ENCODE peak calls at places on chromosome 10, in nine cellular contexts. One of them, this sample, is unnamed.

GRCh38 chr10:3396116-3396515 is 223.5 kb upstream of the PITRM1 start:
- DNase-seq in upper lobe of right lung: no peak
- DNase-seq in left ventricle myocardium inferior: no peak
- DNase-seq in fibroblast of pulmonary artery: no peak
- DNase-seq in GM23338: no peak
- DNase-seq in brain microvascular endothelial cell: no peak
- DNase-seq in small intestine: no peak
- DNase-seq in breast epithelium: no peak
- DNase-seq in H1: no peak
- DNase-seq in this sample: no peak

GRCh38 chr10:43133196-43133808 is 4.9 kb upstream of the CSGALNACT2 start:
- DNase-seq in breast epithelium: no peak
- DNase-seq in H1: no peak
- DNase-seq in upper lobe of right lung: no peak
- DNase-seq in small intestine: no peak
- DNase-seq in left ventricle myocardium inferior: no peak
- DNase-seq in GM23338: no peak
- DNase-seq in brain microvascular endothelial cell: no peak
- DNase-seq in fibroblast of pulmonary artery: no peak
- DNase-seq in this sample: no peak

GRCh38 chr10:101807158-101807557 is 11.1 kb downstream of the OGA start:
- DNase-seq in H1: no peak
- DNase-seq in upper lobe of right lung: no peak
- DNase-seq in small intestine: no peak
- DNase-seq in GM23338: no peak
- DNase-seq in brain microvascular endothelial cell: no peak
- DNase-seq in breast epithelium: no peak
- DNase-seq in left ventricle myocardium inferior: no peak
- DNase-seq in fibroblast of pulmonary artery: no peak
- DNase-seq in this sample: no peak

GRCh38 chr10:75197906-75198305 is 12.7 kb upstream of the VDAC2 start:
- DNase-seq in upper lobe of right lung: no peak
- DNase-seq in GM23338: no peak
- DNase-seq in H1: no peak
- DNase-seq in fibroblast of pulmonary artery: no peak
- DNase-seq in brain microvascular endothelial cell: no peak
- DNase-seq in left ventricle myocardium inferior: no peak
- DNase-seq in small intestine: no peak
- DNase-seq in breast epithelium: no peak
- DNase-seq in this sample: no peak

GRCh38 chr10:118458957-118459641 is 117.0 kb upstream of the FAM204A start:
- DNase-seq in brain microvascular endothelial cell: no peak
- DNase-seq in small intestine: no peak
- DNase-seq in left ventricle myocardium inferior: no peak
- DNase-seq in H1: no peak
- DNase-seq in breast epithelium: no peak
- DNase-seq in GM23338: peak; percentile 24
- DNase-seq in fibroblast of pulmonary artery: no peak
- DNase-seq in upper lobe of right lung: no peak
- DNase-seq in this sample: peak; percentile 24

GRCh38 chr10:4254101-4254994 is 469.3 kb upstream of the KLF6 start:
- DNase-seq in brain microvascular endothelial cell: peak; percentile 71
- DNase-seq in upper lobe of right lung: no peak
- DNase-seq in small intestine: no peak
- DNase-seq in left ventricle myocardium inferior: no peak
- DNase-seq in fibroblast of pulmonary artery: peak; percentile 92
- DNase-seq in GM23338: no peak
- DNase-seq in breast epithelium: no peak
- DNase-seq in H1: no peak
- DNase-seq in this sample: peak; percentile 86

GRCh38 chr10:110530131-110530831 is 32.6 kb downstream of the DUSP5 start:
- DNase-seq in fibroblast of pulmonary artery: peak; percentile 77
- DNase-seq in upper lobe of right lung: peak; percentile 87
- DNase-seq in small intestine: peak; percentile 33
- DNase-seq in brain microvascular endothelial cell: peak; percentile 68
- DNase-seq in GM23338: peak; percentile 92
- DNase-seq in breast epithelium: peak; percentile 54
- DNase-seq in left ventricle myocardium inferior: peak; percentile 66
- DNase-seq in H1: peak; percentile 86
- DNase-seq in this sample: peak; percentile 92

GRCh38 chr10:84613336-84614021 is 285.1 kb downstream of the CCSER2 start:
- DNase-seq in upper lobe of right lung: peak; percentile 71
- DNase-seq in breast epithelium: no peak
- DNase-seq in fibroblast of pulmonary artery: peak; percentile 15
- DNase-seq in left ventricle myocardium inferior: no peak
- DNase-seq in H1: peak; percentile 75
- DNase-seq in small intestine: peak; percentile 4
- DNase-seq in GM23338: peak; percentile 90
- DNase-seq in brain microvascular endothelial cell: peak; percentile 48
- DNase-seq in this sample: peak; percentile 18

GRCh38 chr10:43502931-43503330 is 66.0 kb downstream of the ZNF487 start:
- DNase-seq in H1: no peak
- DNase-seq in GM23338: no peak
- DNase-seq in small intestine: no peak
- DNase-seq in left ventricle myocardium inferior: no peak
- DNase-seq in breast epithelium: no peak
- DNase-seq in brain microvascular endothelial cell: no peak
- DNase-seq in fibroblast of pulmonary artery: no peak
- DNase-seq in upper lobe of right lung: no peak
- DNase-seq in this sample: no peak

GRCh38 chr10:82378146-82378545 is 503.2 kb downstream of the NRG3 start:
- DNase-seq in small intestine: no peak
- DNase-seq in GM23338: no peak
- DNase-seq in fibroblast of pulmonary artery: peak; percentile 91
- DNase-seq in brain microvascular endothelial cell: peak; percentile 40
- DNase-seq in breast epithelium: no peak
- DNase-seq in upper lobe of right lung: no peak
- DNase-seq in H1: no peak
- DNase-seq in left ventricle myocardium inferior: no peak
- DNase-seq in this sample: peak; percentile 73

GRCh38 chr10:15197276-15197675 is 28.8 kb upstream of the NMT2 start:
- DNase-seq in small intestine: no peak
- DNase-seq in breast epithelium: no peak
- DNase-seq in GM23338: no peak
- DNase-seq in upper lobe of right lung: no peak
- DNase-seq in fibroblast of pulmonary artery: peak; percentile 51
- DNase-seq in H1: no peak
- DNase-seq in brain microvascular endothelial cell: no peak
- DNase-seq in left ventricle myocardium inferior: no peak
- DNase-seq in this sample: peak; percentile 34

GRCh38 chr10:35735412-35735811 is 93.3 kb upstream of the FZD8 start:
- DNase-seq in breast epithelium: no peak
- DNase-seq in GM23338: no peak
- DNase-seq in H1: no peak
- DNase-seq in left ventricle myocardium inferior: no peak
- DNase-seq in small intestine: no peak
- DNase-seq in brain microvascular endothelial cell: peak; percentile 84
- DNase-seq in fibroblast of pulmonary artery: peak; percentile 38
- DNase-seq in upper lobe of right lung: no peak
- DNase-seq in this sample: peak; percentile 87

GRCh38 chr10:100890696-100891271 is 22.0 kb upstream of the SLF2 start:
- DNase-seq in upper lobe of right lung: no peak
- DNase-seq in brain microvascular endothelial cell: peak; percentile 97
- DNase-seq in H1: peak; percentile 33
- DNase-seq in breast epithelium: no peak
- DNase-seq in fibroblast of pulmonary artery: peak; percentile 95
- DNase-seq in small intestine: no peak
- DNase-seq in left ventricle myocardium inferior: no peak
- DNase-seq in GM23338: no peak
- DNase-seq in this sample: peak; percentile 97

GRCh38 chr10:44259090-44259874 is 125.6 kb downstream of the CXCL12 start:
- DNase-seq in GM23338: no peak
- DNase-seq in small intestine: peak; percentile 19
- DNase-seq in left ventricle myocardium inferior: no peak
- DNase-seq in breast epithelium: no peak
- DNase-seq in H1: no peak
- DNase-seq in upper lobe of right lung: no peak
- DNase-seq in brain microvascular endothelial cell: no peak
- DNase-seq in fibroblast of pulmonary artery: no peak
- DNase-seq in this sample: no peak

GRCh38 chr10:116753759-116754158 is 11.4 kb upstream of the HSPA12A start:
- DNase-seq in H1: no peak
- DNase-seq in breast epithelium: no peak
- DNase-seq in small intestine: no peak
- DNase-seq in fibroblast of pulmonary artery: peak; percentile 63
- DNase-seq in GM23338: no peak
- DNase-seq in left ventricle myocardium inferior: no peak
- DNase-seq in upper lobe of right lung: no peak
- DNase-seq in brain microvascular endothelial cell: peak; percentile 49
- DNase-seq in this sample: peak; percentile 50

GRCh38 chr10:104485632-104486031 is 132.0 kb downstream of the CFAP58 start:
- DNase-seq in breast epithelium: no peak
- DNase-seq in upper lobe of right lung: no peak
- DNase-seq in small intestine: no peak
- DNase-seq in H1: no peak
- DNase-seq in left ventricle myocardium inferior: no peak
- DNase-seq in fibroblast of pulmonary artery: no peak
- DNase-seq in GM23338: peak; percentile 72
- DNase-seq in brain microvascular endothelial cell: no peak
- DNase-seq in this sample: no peak

GRCh38 chr10:29302499-29302898 is 13.6 kb downstream of the LYZL1 start:
- DNase-seq in breast epithelium: no peak
- DNase-seq in fibroblast of pulmonary artery: no peak
- DNase-seq in upper lobe of right lung: no peak
- DNase-seq in brain microvascular endothelial cell: no peak
- DNase-seq in GM23338: peak; percentile 55
- DNase-seq in left ventricle myocardium inferior: no peak
- DNase-seq in small intestine: no peak
- DNase-seq in H1: no peak
- DNase-seq in this sample: no peak

GRCh38 chr10:43795093-43795492 is 146.4 kb upstream of the ZNF32 start:
- DNase-seq in H1: no peak
- DNase-seq in small intestine: no peak
- DNase-seq in brain microvascular endothelial cell: no peak
- DNase-seq in breast epithelium: no peak
- DNase-seq in fibroblast of pulmonary artery: no peak
- DNase-seq in upper lobe of right lung: no peak
- DNase-seq in left ventricle myocardium inferior: no peak
- DNase-seq in GM23338: no peak
- DNase-seq in this sample: no peak

GRCh38 chr10:118950190-118950658 is 79.3 kb upstream of the NANOS1 start:
- DNase-seq in H1: no peak
- DNase-seq in left ventricle myocardium inferior: no peak
- DNase-seq in small intestine: peak; percentile 59
- DNase-seq in GM23338: no peak
- DNase-seq in brain microvascular endothelial cell: no peak
- DNase-seq in fibroblast of pulmonary artery: peak; percentile 41
- DNase-seq in upper lobe of right lung: no peak
- DNase-seq in breast epithelium: no peak
- DNase-seq in this sample: peak; percentile 40

GRCh38 chr10:89203237-89203636 is 3.9 kb downstream of the CH25H start:
- DNase-seq in small intestine: no peak
- DNase-seq in fibroblast of pulmonary artery: no peak
- DNase-seq in breast epithelium: no peak
- DNase-seq in left ventricle myocardium inferior: no peak
- DNase-seq in brain microvascular endothelial cell: no peak
- DNase-seq in GM23338: no peak
- DNase-seq in upper lobe of right lung: no peak
- DNase-seq in H1: no peak
- DNase-seq in this sample: peak; percentile 25

GRCh38 chr10:97336942-97337719 is 2.6 kb upstream of the FRAT2 start:
- DNase-seq in small intestine: peak; percentile 79
- DNase-seq in fibroblast of pulmonary artery: no peak
- DNase-seq in left ventricle myocardium inferior: no peak
- DNase-seq in breast epithelium: peak; percentile 57
- DNase-seq in brain microvascular endothelial cell: no peak
- DNase-seq in GM23338: peak; percentile 79
- DNase-seq in H1: peak; percentile 72
- DNase-seq in upper lobe of right lung: no peak
- DNase-seq in this sample: no peak
- H3K4me3 ChIP-seq in small intestine: no peak overlapping the region
- H3K4me3 ChIP-seq in fibroblast of pulmonary artery: no peak overlapping the region
- H3K4me3 ChIP-seq in left ventricle myocardium inferior: peak overlapping the region; percentile 30
- H3K4me3 ChIP-seq in breast epithelium: peak overlapping the region; percentile 32
- H3K4me3 ChIP-seq in brain microvascular endothelial cell: no peak overlapping the region
- H3K4me3 ChIP-seq in GM23338: peak overlapping the region; percentile 43
- H3K4me3 ChIP-seq in H1: peak overlapping the region; percentile 14
- H3K4me3 ChIP-seq in upper lobe of right lung: no peak overlapping the region
- H3K4me3 ChIP-seq in this sample: no peak overlapping the region

DNA sequence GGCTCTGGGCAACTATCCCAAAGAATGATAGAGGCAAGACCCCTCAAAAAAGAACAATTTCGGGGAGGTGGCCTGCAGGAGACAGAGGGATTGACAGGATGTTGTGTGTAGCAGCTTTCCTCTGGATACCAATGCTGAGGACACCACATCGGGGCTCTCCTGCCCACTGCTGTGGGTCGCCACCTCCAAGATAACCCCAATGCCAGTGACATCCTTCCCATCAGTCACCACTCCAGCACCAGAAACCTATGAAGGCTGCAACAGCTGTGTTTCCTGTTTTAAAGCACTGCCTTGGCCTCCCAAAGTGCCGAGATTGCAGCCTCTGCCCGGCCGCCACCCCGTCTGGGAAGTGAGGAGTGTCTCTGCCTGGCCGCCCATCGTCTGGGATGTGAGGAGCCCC is 17.6 kb downstream of the ARHGAP19 start:
- DNase-seq in small intestine: no peak
- DNase-seq in brain microvascular endothelial cell: no peak
- DNase-seq in left ventricle myocardium inferior: no peak
- DNase-seq in upper lobe of right lung: no peak
- DNase-seq in fibroblast of pulmonary artery: no peak
- DNase-seq in H1: no peak
- DNase-seq in GM23338: no peak
- DNase-seq in breast epithelium: no peak
- DNase-seq in this sample: no peak
- H3K4me3 ChIP-seq in small intestine: no peak overlapping the region
- H3K4me3 ChIP-seq in brain microvascular endothelial cell: no peak overlapping the region
- H3K4me3 ChIP-seq in left ventricle myocardium inferior: no peak overlapping the region
- H3K4me3 ChIP-seq in upper lobe of right lung: no peak overlapping the region
- H3K4me3 ChIP-seq in fibroblast of pulmonary artery: no peak overlapping the region
- H3K4me3 ChIP-seq in H1: no peak overlapping the region
- H3K4me3 ChIP-seq in GM23338: no peak overlapping the region
- H3K4me3 ChIP-seq in breast epithelium: no peak overlapping the region
- H3K4me3 ChIP-seq in this sample: no peak overlapping the region

DNA sequence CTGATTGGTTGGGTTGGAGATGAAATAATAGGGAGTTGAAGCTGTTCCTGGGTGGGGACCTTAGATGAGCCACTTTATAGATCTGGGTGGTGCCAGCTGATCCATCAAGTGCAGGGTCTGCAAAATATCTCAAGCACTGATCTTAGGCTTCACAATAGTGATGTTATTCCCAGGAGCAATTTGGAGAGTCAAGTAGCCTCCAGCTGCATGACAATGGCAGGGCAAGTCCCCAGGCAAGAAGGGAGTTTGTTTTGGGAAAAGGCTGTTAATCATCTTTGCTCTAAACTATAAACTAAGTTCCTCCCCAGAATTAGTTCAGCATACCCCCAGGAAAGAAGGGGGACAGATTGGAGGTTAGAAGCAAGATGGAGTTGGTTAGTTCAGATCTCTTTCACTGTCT is 47.7 kb upstream of the WAPL start:
- DNase-seq in GM23338: no peak
- DNase-seq in brain microvascular endothelial cell: no peak
- DNase-seq in upper lobe of right lung: no peak
- DNase-seq in left ventricle myocardium inferior: no peak
- DNase-seq in fibroblast of pulmonary artery: no peak
- DNase-seq in small intestine: no peak
- DNase-seq in H1: no peak
- DNase-seq in breast epithelium: no peak
- DNase-seq in this sample: no peak
- H3K4me3 ChIP-seq in GM23338: peak overlapping the region; percentile 4
- H3K4me3 ChIP-seq in brain microvascular endothelial cell: no peak overlapping the region
- H3K4me3 ChIP-seq in upper lobe of right lung: no peak overlapping the region
- H3K4me3 ChIP-seq in left ventricle myocardium inferior: no peak overlapping the region
- H3K4me3 ChIP-seq in fibroblast of pulmonary artery: no peak overlapping the region
- H3K4me3 ChIP-seq in small intestine: no peak overlapping the region
- H3K4me3 ChIP-seq in H1: no peak overlapping the region
- H3K4me3 ChIP-seq in breast epithelium: no peak overlapping the region
- H3K4me3 ChIP-seq in this sample: no peak overlapping the region

GRCh38 chr10:127983701-127984100 is 76.8 kb downstream of the PTPRE start:
- DNase-seq in upper lobe of right lung: no peak
- DNase-seq in small intestine: no peak
- DNase-seq in brain microvascular endothelial cell: no peak
- DNase-seq in fibroblast of pulmonary artery: no peak
- DNase-seq in H1: no peak
- DNase-seq in left ventricle myocardium inferior: no peak
- DNase-seq in breast epithelium: no peak
- DNase-seq in GM23338: no peak
- DNase-seq in this sample: no peak
- H3K4me3 ChIP-seq in upper lobe of right lung: no peak overlapping the region
- H3K4me3 ChIP-seq in small intestine: no peak overlapping the region
- H3K4me3 ChIP-seq in brain microvascular endothelial cell: no peak overlapping the region
- H3K4me3 ChIP-seq in fibroblast of pulmonary artery: no peak overlapping the region
- H3K4me3 ChIP-seq in H1: no peak overlapping the region
- H3K4me3 ChIP-seq in left ventricle myocardium inferior: no peak overlapping the region
- H3K4me3 ChIP-seq in breast epithelium: no peak overlapping the region
- H3K4me3 ChIP-seq in GM23338: no peak overlapping the region
- H3K4me3 ChIP-seq in this sample: no peak overlapping the region

This sample was measured in GM23248.